ENCODE peak calls at places on chromosomes 12 and 14, in eight cellular contexts. M is heart right ventricle; Z is BJ; G is cardiac muscle cell; I is adrenal gland; R is hypothalamus; F is SW480; C is central memory CD8-positive, alpha-beta T cell. T is an unnamed sample.

GRCh38 chr12:41409628-41410027 is 221.5 kb downstream of the PDZRN4 start:
- DNase-seq in I (no peak), R (no peak), G (no peak), Z (no peak), C (no peak), M (no peak), F (no peak), T (no peak)

GRCh38 chr12:31491819-31492598 is 98.9 kb downstream of the DENND5B start:
- DNase-seq in R (no peak), M (no peak), Z (peak), C (no peak), I (no peak), F (peak), G (no peak), T (no peak)

GRCh38 chr12:2299207-2299606 is 246.4 kb downstream of the CACNA1C start:
- DNase-seq in F (no peak), Z (no peak), M (no peak), I (no peak), R (no peak), G (no peak), C (no peak), T (no peak)

GRCh38 chr14:20278414-20278813 is 27.3 kb downstream of the TTC5 start:
- DNase-seq in G (no peak), Z (no peak), F (no peak), C (no peak), I (no peak), R (no peak), M (no peak), T (no peak)

GRCh38 chr14:63855272-63855671 is 2.5 kb downstream of the SYNE2 start:
- DNase-seq in R (no peak), I (no peak), F (no peak), G (peak), M (no peak), C (no peak), Z (no peak), T (no peak)

GRCh38 chr12:131735863-131736806 is 25.2 kb downstream of the SFSWAP start:
- DNase-seq in F (no peak), I (peak), C (no peak), G (no peak), R (no peak), Z (no peak), M (no peak), T (no peak)

GRCh38 chr12:117583677-117584076 is 222.3 kb upstream of the NOS1 start:
- DNase-seq in F (no peak), I (no peak), Z (no peak), G (no peak), C (no peak), M (no peak), R (no peak), T (no peak)

GRCh38 chr14:81208489-81208888 is 12.3 kb downstream of the GTF2A1 start:
- DNase-seq in C (no peak), F (no peak), G (no peak), I (no peak), M (no peak), R (no peak), Z (no peak), T (peak)

GRCh38 chr12:54329756-54330155 is 4.8 kb downstream of the COPZ1 start:
- DNase-seq in Z (no peak), G (no peak), R (no peak), M (no peak), I (no peak), F (no peak), C (no peak), T (no peak)

GRCh38 chr12:95633049-95633545 is 81.8 kb upstream of the USP44 start:
- DNase-seq in F (peak), I (peak), R (no peak), M (no peak), C (no peak), Z (peak), G (no peak), T (peak)

GRCh38 chr12:124551268-124552144 is 15.9 kb downstream of the NCOR2 start:
- DNase-seq in Z (no peak), G (peak), C (no peak), I (no peak), R (peak), F (no peak), M (peak), T (peak)

GRCh38 chr12:127822743-127823433 is 444.1 kb upstream of the TMEM132C start:
- DNase-seq in F (no peak), R (no peak), G (no peak), C (no peak), M (peak), Z (no peak), I (peak), T (no peak)

GRCh38 chr12:48787791-48788521 is 933 bp downstream of the ADCY6 start:
- DNase-seq in Z (no peak), M (no peak), G (no peak), C (no peak), F (no peak), I (no peak), R (no peak), T (no peak)

GRCh38 chr12:120317258-120318105 is 10.1 kb downstream of the PLA2G1B start:
- DNase-seq in R (peak), I (peak), F (peak), G (peak), M (peak), C (peak), Z (peak), T (peak)

GRCh38 chr14:31937730-31938346 is 139.3 kb upstream of the ARHGAP5 start:
- DNase-seq in M (peak), Z (peak), C (no peak), F (peak), R (peak), I (peak), G (no peak), T (peak)

GRCh38 chr12:3119745-3120660 is 42.8 kb downstream of the TSPAN9 start:
- DNase-seq in I (peak), F (no peak), G (no peak), C (no peak), R (no peak), M (peak), Z (peak), T (peak)

GRCh38 chr14:32075636-32076277 is 1.3 kb upstream of the ARHGAP5 start:
- DNase-seq in M (peak), G (peak), C (peak), R (peak), I (peak), F (peak), Z (no peak), T (peak)

GRCh38 chr14:34436118-34436905 is 25.7 kb downstream of the SPTSSA start:
- DNase-seq in Z (no peak), I (no peak), M (no peak), G (no peak), F (no peak), C (no peak), R (no peak), T (no peak)

GRCh38 chr12:5268424-5269210 is 163.3 kb upstream of the NTF3 start:
- DNase-seq in R (no peak), G (no peak), I (no peak), M (no peak), Z (no peak), F (no peak), C (no peak), T (no peak)

GRCh38 chr12:129483494-129483893 is 420.3 kb downstream of the TMEM132D start:
- DNase-seq in C (no peak), M (no peak), G (no peak), Z (no peak), R (peak), I (no peak), F (no peak), T (no peak)

GRCh38 chr14:64714432-64715025 is 10.3 kb downstream of the PLEKHG3 start:
- DNase-seq in M (no peak), F (no peak), I (no peak), G (no peak), Z (no peak), R (no peak), C (no peak), T (no peak)

GRCh38 chr12:4822572-4822971 is 87.1 kb upstream of the KCNA1 start:
- DNase-seq in G (no peak), M (no peak), Z (no peak), R (no peak), F (no peak), I (no peak), C (no peak), T (no peak)

GRCh38 chr12:14424545-14424944 is 59.1 kb downstream of the ATF7IP start:
- DNase-seq in G (no peak), I (no peak), R (no peak), Z (no peak), M (no peak), C (no peak), F (no peak), T (no peak)

GRCh38 chr12:100165356-100165755 is 22.7 kb upstream of the BLTP3B start:
- DNase-seq in C (no peak), R (no peak), I (no peak), Z (no peak), F (no peak), G (no peak), M (no peak), T (no peak)

GRCh38 chr14:61585598-61586538 is 109.4 kb upstream of the HIF1A start:
- DNase-seq in C (no peak), I (peak), F (no peak), G (no peak), Z (no peak), M (peak), R (peak), T (no peak)

GRCh38 chr14:41925409-41925808 is 318.7 kb downstream of the LRFN5 start:
- DNase-seq in I (no peak), F (peak), R (no peak), C (no peak), Z (no peak), G (peak), M (no peak), T (no peak)

GRCh38 chr12:94089891-94090290 is 58.5 kb upstream of the PLXNC1 start:
- DNase-seq in M (no peak), C (no peak), R (no peak), F (no peak), I (no peak), G (no peak), Z (no peak), T (no peak)

T was measured in gastrocnemius medialis.